ENCODE peak calls at places on chromosomes 4 and X, in four cellular contexts. H, P, W and E are unnamed samples.

GRCh38 chr4:188728359-188728758 is 589.1 kb downstream of the TRIML1 start:
- DNase-seq in H (no peak), P (no peak), W (peak), E (no peak)

GRCh38 chrX:40158036-40158706 is 60.4 kb upstream of the BCOR start:
- DNase-seq in H (no peak), P (no peak), W (no peak), E (no peak)

GRCh38 chr4:180598281-180598680 is 1644.9 kb upstream of the TENM3 start:
- DNase-seq in H (no peak), P (no peak), W (no peak), E (no peak)

GRCh38 chr4:83114576-83114975 is at the start of gene PLAC8:
- DNase-seq in H (no peak), P (peak), W (no peak), E (no peak)

GRCh38 chr4:53695540-53696463 is 104.5 kb upstream of the LNX1 start:
- DNase-seq in H (no peak), P (no peak), W (no peak), E (no peak)

GRCh38 chr4:119087121-119087520 is 48.5 kb upstream of the MYOZ2 start:
- DNase-seq in H (no peak), P (no peak), W (no peak), E (no peak)

GRCh38 chr4:181685911-181686310 is 557.3 kb upstream of the TENM3 start:
- DNase-seq in H (peak), P (no peak), W (peak), E (no peak)

GRCh38 chrX:118038614-118039365 is 77.8 kb downstream of the KLHL13 start:
- DNase-seq in H (no peak), P (no peak), W (no peak), E (peak)

GRCh38 chr4:15006416-15007024 is 4.2 kb downstream of the CPEB2 start:
- DNase-seq in H (no peak), P (no peak), W (peak), E (no peak)

GRCh38 chrX:136170109-136170800 is 22.9 kb downstream of the FHL1 start:
- DNase-seq in H (no peak), P (no peak), W (peak), E (no peak)

GRCh38 chrX:49915352-49916222 is 6.8 kb upstream of the CLCN5 start:
- DNase-seq in H (peak), P (peak), W (peak), E (no peak)

GRCh38 chr4:159240690-159241089 is 137.8 kb downstream of the RAPGEF2 start:
- DNase-seq in H (no peak), P (no peak), W (peak), E (no peak)

DNA sequence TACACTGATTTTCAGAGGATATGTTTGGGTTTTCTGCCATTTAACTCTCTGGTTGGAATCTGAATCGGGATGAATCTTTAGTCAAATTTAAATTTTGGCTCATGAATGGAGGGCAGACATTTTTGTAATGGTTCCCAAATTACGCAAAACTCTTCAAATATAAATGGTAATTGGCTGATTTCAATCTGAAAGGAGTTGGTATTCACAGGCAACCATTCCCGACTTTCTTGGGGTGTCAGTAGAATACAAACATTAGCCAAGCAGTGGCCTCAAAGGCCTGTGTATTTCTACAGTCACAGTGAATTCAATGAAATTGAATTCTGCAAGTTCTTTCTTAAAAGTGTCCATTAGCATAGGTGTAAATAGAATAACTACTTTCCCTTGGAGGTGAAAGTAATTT is 668.8 kb upstream of the PRKX start:
- DNase-seq in H (no peak), P (no peak), W (no peak), E (no peak)
- H3K4me3 ChIP-seq in H (no peak), P (no peak), W (no peak), E (no peak)

GRCh38 chr4:99323761-99324160 is 2.6 kb upstream of the ADH1B start:
- DNase-seq in H (no peak), P (no peak), W (peak), E (no peak)

GRCh38 chr4:99324361-99324760 is 3.2 kb upstream of the ADH1B start:
- DNase-seq in H (no peak), P (no peak), W (peak), E (no peak)

GRCh38 chr4:99324978-99325377 is 3.8 kb upstream of the ADH1B start:
- DNase-seq in H (no peak), P (peak), W (peak), E (no peak)

GRCh38 chr4:99317354-99317753 is 3.8 kb downstream of the ADH1B start:
- DNase-seq in H (no peak), P (no peak), W (no peak), E (no peak)

DNA sequence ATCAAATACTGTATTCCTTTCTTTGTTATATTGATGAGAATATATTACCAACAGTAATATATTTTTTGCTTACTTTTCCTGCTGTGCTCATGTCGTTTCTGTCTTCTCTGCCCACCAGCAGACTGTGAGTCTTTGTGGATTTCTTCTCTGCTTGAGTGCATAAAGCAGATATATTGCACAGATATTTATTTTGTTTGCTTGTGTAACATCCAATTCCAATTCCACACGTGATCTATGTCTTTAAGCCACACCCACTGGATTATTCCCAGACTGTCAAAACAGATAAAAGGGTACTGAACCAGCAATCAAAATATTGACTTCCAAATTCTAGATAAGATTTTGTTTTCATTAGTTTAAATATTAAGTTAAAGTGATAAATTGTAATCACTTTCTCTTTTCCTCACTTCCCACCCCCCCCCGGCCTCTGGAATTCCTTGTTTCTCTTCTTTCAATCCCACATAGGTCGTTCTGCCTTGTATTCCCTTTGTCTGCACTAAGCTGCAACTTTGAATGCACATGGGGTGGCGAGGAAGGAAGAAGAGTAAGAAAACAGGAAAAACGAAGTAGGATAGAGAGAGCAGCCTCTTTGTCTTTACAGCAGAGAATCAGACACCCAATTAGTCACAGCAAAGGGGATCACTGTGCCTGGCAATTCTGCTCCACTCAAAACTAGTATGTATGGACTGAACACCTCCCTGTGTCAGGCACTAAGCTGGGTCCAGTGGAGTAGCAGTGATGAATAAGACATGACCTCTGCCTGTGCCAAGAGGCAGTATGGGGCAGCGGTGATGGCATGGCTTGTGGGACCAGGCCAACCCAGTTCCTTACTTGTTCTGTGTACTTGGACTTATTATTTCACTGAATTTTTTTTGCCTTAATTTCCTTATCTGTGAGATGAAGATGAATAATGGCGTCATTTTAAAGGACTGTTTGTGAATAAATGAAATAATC is at the start of gene ADH1B:
- DNase-seq in H (no peak), P (no peak), W (no peak), E (no peak)
- H3K4me3 ChIP-seq in H (no peak), P (peak), W (peak), E (no peak)

DNA sequence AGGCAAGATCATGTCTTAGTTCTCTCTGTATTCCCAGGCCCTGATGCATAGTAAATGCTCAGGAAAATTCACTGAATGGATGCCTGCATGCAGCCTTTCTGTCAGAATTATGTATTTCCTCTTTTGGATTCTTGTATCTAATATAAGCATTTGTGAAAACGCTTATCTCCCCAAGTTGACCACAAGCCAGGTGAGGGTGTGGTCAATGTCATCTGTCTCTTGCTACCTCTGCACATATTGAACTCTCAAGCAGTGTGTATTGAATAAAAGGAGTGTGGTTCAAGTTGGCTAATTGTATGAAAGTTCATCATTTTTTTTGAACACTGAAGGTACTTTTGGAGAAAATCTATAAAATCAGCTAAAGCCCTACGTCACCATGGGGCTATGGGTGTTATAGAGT is 84.3 kb downstream of the CNGA2 start:
- DNase-seq in H (no peak), P (no peak), W (no peak), E (no peak)
- H3K4me3 ChIP-seq in H (no peak), P (no peak), W (no peak), E (no peak)

DNA sequence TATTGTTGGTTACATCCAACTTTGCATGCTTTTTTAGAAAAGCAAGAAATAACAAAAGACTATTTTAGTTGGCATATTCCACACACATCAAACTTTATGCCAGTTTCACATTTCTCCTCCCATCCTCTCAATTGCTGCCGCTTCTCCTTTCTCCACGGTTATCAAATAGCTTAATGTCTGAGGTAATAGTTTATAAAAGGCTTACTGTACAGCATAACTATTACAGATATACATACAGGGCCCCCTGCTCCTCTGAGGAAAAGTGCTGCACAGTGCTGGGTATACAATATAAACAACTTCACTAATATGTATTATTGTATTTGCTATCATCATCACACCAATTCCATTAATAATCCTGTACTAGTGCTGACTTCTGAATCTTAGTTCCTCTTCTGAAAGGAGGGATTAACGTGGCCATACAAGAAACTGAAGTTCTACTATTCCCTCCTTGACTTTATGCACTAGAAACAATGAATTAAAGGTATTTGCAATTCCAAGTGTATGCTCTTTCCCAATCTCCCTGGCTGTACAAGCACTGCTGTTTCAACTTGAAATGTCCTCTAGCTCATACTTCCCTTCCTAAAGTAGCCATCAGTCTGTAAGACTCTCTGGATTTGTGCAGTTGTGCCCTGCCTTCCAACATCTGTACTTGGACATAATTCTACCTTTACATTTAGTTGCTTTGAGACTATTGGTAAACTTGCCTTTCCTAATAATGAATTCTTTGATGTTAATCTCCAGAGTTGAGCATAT is 2.5 kb downstream of the CCNI start:
- DNase-seq in H (no peak), P (no peak), W (peak), E (no peak)
- H3K4me3 ChIP-seq in H (peak), P (peak), W (peak), E (peak)

GRCh38 chrX:10098235-10098819 is 58.4 kb upstream of the CLCN4 start:
- DNase-seq in H (no peak), P (no peak), W (peak), E (no peak)
- H3K4me3 ChIP-seq in H (no peak), P (no peak), W (peak), E (no peak)